ENCODE peak calls at places on chromosomes 12 and 14, in five cellular contexts. One of them, this sample, is unnamed.

GRCh38 chr14:96584199-96584906 is 82.2 kb downstream of the PAPOLA start:
- DNase-seq in left ventricle myocardium inferior: no peak
- DNase-seq in heart right ventricle: no peak
- DNase-seq in sigmoid colon: peak; percentile 61
- DNase-seq in mammary epithelial cell: peak; percentile 29
- DNase-seq in this sample: peak; percentile 4

GRCh38 chr14:33762462-33762861 is 188.4 kb downstream of the EGLN3 start:
- DNase-seq in mammary epithelial cell: no peak
- DNase-seq in sigmoid colon: no peak
- DNase-seq in heart right ventricle: no peak
- DNase-seq in left ventricle myocardium inferior: no peak
- DNase-seq in this sample: no peak

GRCh38 chr12:530871-531270 is 71.1 kb downstream of the B4GALNT3 start:
- DNase-seq in mammary epithelial cell: no peak
- DNase-seq in left ventricle myocardium inferior: no peak
- DNase-seq in heart right ventricle: no peak
- DNase-seq in sigmoid colon: no peak
- DNase-seq in this sample: no peak

GRCh38 chr14:94192534-94192933 is 18.4 kb downstream of the PPP4R4 start:
- DNase-seq in sigmoid colon: no peak
- DNase-seq in mammary epithelial cell: no peak
- DNase-seq in heart right ventricle: no peak
- DNase-seq in left ventricle myocardium inferior: no peak
- DNase-seq in this sample: no peak

GRCh38 chr12:75771023-75771422 is 259.6 kb upstream of the KRR1 start:
- DNase-seq in heart right ventricle: no peak
- DNase-seq in sigmoid colon: no peak
- DNase-seq in left ventricle myocardium inferior: no peak
- DNase-seq in mammary epithelial cell: no peak
- DNase-seq in this sample: no peak

GRCh38 chr14:38404100-38404541 is 148.2 kb upstream of the CLEC14A start:
- DNase-seq in heart right ventricle: no peak
- DNase-seq in mammary epithelial cell: no peak
- DNase-seq in left ventricle myocardium inferior: no peak
- DNase-seq in sigmoid colon: no peak
- DNase-seq in this sample: no peak

GRCh38 chr14:65267856-65268255 is 144.7 kb upstream of the FUT8 start:
- DNase-seq in mammary epithelial cell: no peak
- DNase-seq in sigmoid colon: no peak
- DNase-seq in left ventricle myocardium inferior: no peak
- DNase-seq in heart right ventricle: no peak
- DNase-seq in this sample: no peak

GRCh38 chr12:13342971-13343370 is 146.4 kb downstream of the EMP1 start:
- DNase-seq in left ventricle myocardium inferior: no peak
- DNase-seq in mammary epithelial cell: peak; percentile 66
- DNase-seq in sigmoid colon: no peak
- DNase-seq in heart right ventricle: no peak
- DNase-seq in this sample: no peak

GRCh38 chr14:101230161-101230850 is 326.8 kb upstream of the RTL1 start:
- DNase-seq in heart right ventricle: no peak
- DNase-seq in mammary epithelial cell: no peak
- DNase-seq in sigmoid colon: no peak
- DNase-seq in left ventricle myocardium inferior: no peak
- DNase-seq in this sample: no peak

GRCh38 chr14:75476274-75476995 is 45.8 kb upstream of the BATF start:
- DNase-seq in heart right ventricle: no peak
- DNase-seq in sigmoid colon: peak; percentile 85
- DNase-seq in left ventricle myocardium inferior: no peak
- DNase-seq in mammary epithelial cell: no peak
- DNase-seq in this sample: no peak

GRCh38 chr12:34107781-34108404 is 85.6 kb downstream of the ALG10 start:
- DNase-seq in mammary epithelial cell: no peak
- DNase-seq in heart right ventricle: no peak
- DNase-seq in left ventricle myocardium inferior: no peak
- DNase-seq in sigmoid colon: no peak
- DNase-seq in this sample: no peak

GRCh38 chr12:18750087-18750486 is 12.2 kb downstream of the CAPZA3 start:
- DNase-seq in mammary epithelial cell: no peak
- DNase-seq in left ventricle myocardium inferior: no peak
- DNase-seq in sigmoid colon: no peak
- DNase-seq in heart right ventricle: no peak
- DNase-seq in this sample: no peak

GRCh38 chr12:98385636-98386035 is 129.8 kb upstream of the TMPO start:
- DNase-seq in mammary epithelial cell: no peak
- DNase-seq in sigmoid colon: no peak
- DNase-seq in heart right ventricle: no peak
- DNase-seq in left ventricle myocardium inferior: no peak
- DNase-seq in this sample: no peak

GRCh38 chr14:102055181-102055901 is 31.5 kb downstream of the HSP90AA1 start:
- DNase-seq in left ventricle myocardium inferior: no peak
- DNase-seq in heart right ventricle: no peak
- DNase-seq in sigmoid colon: no peak
- DNase-seq in mammary epithelial cell: peak; percentile 67
- DNase-seq in this sample: no peak

GRCh38 chr12:108099085-108099484 is 30.0 kb upstream of the WSCD2 start:
- DNase-seq in sigmoid colon: no peak
- DNase-seq in heart right ventricle: no peak
- DNase-seq in left ventricle myocardium inferior: no peak
- DNase-seq in mammary epithelial cell: no peak
- DNase-seq in this sample: no peak

GRCh38 chr12:24895612-24896011 is 53.3 kb downstream of the BCAT1 start:
- DNase-seq in sigmoid colon: no peak
- DNase-seq in left ventricle myocardium inferior: no peak
- DNase-seq in heart right ventricle: no peak
- DNase-seq in mammary epithelial cell: no peak
- DNase-seq in this sample: no peak

GRCh38 chr12:122813310-122813713 is 21.9 kb upstream of the HIP1R start:
- DNase-seq in heart right ventricle: no peak
- DNase-seq in left ventricle myocardium inferior: no peak
- DNase-seq in mammary epithelial cell: no peak
- DNase-seq in sigmoid colon: no peak
- DNase-seq in this sample: no peak

GRCh38 chr12:12717586-12718381 is 616 bp downstream of the CDKN1B start:
- DNase-seq in left ventricle myocardium inferior: peak; percentile 27
- DNase-seq in mammary epithelial cell: peak; percentile 37
- DNase-seq in heart right ventricle: peak; percentile 33
- DNase-seq in sigmoid colon: peak; percentile 76
- DNase-seq in this sample: peak; percentile 19

GRCh38 chr12:74119811-74120362 is 417.7 kb upstream of the ATXN7L3B start:
- DNase-seq in sigmoid colon: no peak
- DNase-seq in mammary epithelial cell: peak; percentile 11
- DNase-seq in heart right ventricle: no peak
- DNase-seq in left ventricle myocardium inferior: no peak
- DNase-seq in this sample: no peak

GRCh38 chr14:78202178-78202577 is 32.0 kb downstream of the NRXN3 start:
- DNase-seq in left ventricle myocardium inferior: no peak
- DNase-seq in sigmoid colon: no peak
- DNase-seq in mammary epithelial cell: no peak
- DNase-seq in heart right ventricle: no peak
- DNase-seq in this sample: no peak

GRCh38 chr12:29673346-29673745 is 110.4 kb downstream of the TMTC1 start:
- DNase-seq in heart right ventricle: no peak
- DNase-seq in left ventricle myocardium inferior: no peak
- DNase-seq in mammary epithelial cell: peak; percentile 24
- DNase-seq in sigmoid colon: no peak
- DNase-seq in this sample: no peak

GRCh38 chr12:122190842-122191668 is 8.1 kb downstream of the LRRC43 start:
- DNase-seq in mammary epithelial cell: peak; percentile 43
- DNase-seq in heart right ventricle: peak; percentile 44
- DNase-seq in left ventricle myocardium inferior: peak; percentile 48
- DNase-seq in sigmoid colon: no peak
- DNase-seq in this sample: peak; percentile 43

GRCh38 chr12:131736807-131737484 is 26.1 kb downstream of the SFSWAP start:
- DNase-seq in heart right ventricle: no peak
- DNase-seq in left ventricle myocardium inferior: no peak
- DNase-seq in sigmoid colon: no peak
- DNase-seq in mammary epithelial cell: peak; percentile 94
- DNase-seq in this sample: peak; percentile 46

GRCh38 chr12:100995771-100996170 is 201.2 kb downstream of the ANO4 start:
- DNase-seq in left ventricle myocardium inferior: no peak
- DNase-seq in mammary epithelial cell: no peak
- DNase-seq in heart right ventricle: no peak
- DNase-seq in sigmoid colon: no peak
- DNase-seq in this sample: no peak

GRCh38 chr14:39376671-39377403 is 55.4 kb downstream of the FBXO33 start:
- DNase-seq in left ventricle myocardium inferior: no peak
- DNase-seq in sigmoid colon: no peak
- DNase-seq in heart right ventricle: no peak
- DNase-seq in mammary epithelial cell: no peak
- DNase-seq in this sample: no peak

GRCh38 chr12:38141239-38141638 is 175.3 kb upstream of the ALG10B start:
- DNase-seq in sigmoid colon: no peak
- DNase-seq in left ventricle myocardium inferior: no peak
- DNase-seq in mammary epithelial cell: no peak
- DNase-seq in heart right ventricle: no peak
- DNase-seq in this sample: no peak
- H3K9me3 ChIP-seq in sigmoid colon: no peaks in the 10 kb centered on the region
- H3K9me3 ChIP-seq in left ventricle myocardium inferior: peaks cover 4% of the 10 kb centered on the region
- H3K9me3 ChIP-seq in mammary epithelial cell: peaks cover 4% of the 10 kb centered on the region
- H3K9me3 ChIP-seq in heart right ventricle: peaks cover under 1% of the 10 kb centered on the region
- H3K9me3 ChIP-seq in this sample: no peaks in the 10 kb centered on the region

GRCh38 chr14:24911324-24912095 is 138.4 kb downstream of the STXBP6 start:
- DNase-seq in heart right ventricle: no peak
- DNase-seq in sigmoid colon: no peak
- DNase-seq in left ventricle myocardium inferior: no peak
- DNase-seq in mammary epithelial cell: peak; percentile 55
- DNase-seq in this sample: peak; percentile 3
- H3K4me3 ChIP-seq in heart right ventricle: peak overlapping the region; percentile 6
- H3K4me3 ChIP-seq in sigmoid colon: peak overlapping the region; percentile 9
- H3K4me3 ChIP-seq in left ventricle myocardium inferior: peak overlapping the region; percentile 14
- H3K4me3 ChIP-seq in mammary epithelial cell: no peak overlapping the region
- H3K4me3 ChIP-seq in this sample: no peak overlapping the region

GRCh38 chr12:118259079-118259478 is 113.6 kb downstream of the TAOK3 start:
- DNase-seq in heart right ventricle: no peak
- DNase-seq in left ventricle myocardium inferior: no peak
- DNase-seq in sigmoid colon: no peak
- DNase-seq in mammary epithelial cell: no peak
- DNase-seq in this sample: peak; percentile 3

GRCh38 chr12:118256352-118256751 is 116.4 kb downstream of the TAOK3 start:
- DNase-seq in heart right ventricle: no peak
- DNase-seq in left ventricle myocardium inferior: no peak
- DNase-seq in sigmoid colon: no peak
- DNase-seq in mammary epithelial cell: no peak
- DNase-seq in this sample: no peak
- H3K36me3 ChIP-seq in heart right ventricle: peaks cover 13% of the 10 kb centered on the region
- H3K36me3 ChIP-seq in left ventricle myocardium inferior: peaks cover 27% of the 10 kb centered on the region
- H3K36me3 ChIP-seq in sigmoid colon: peaks cover 6% of the 10 kb centered on the region
- H3K36me3 ChIP-seq in mammary epithelial cell: peaks cover 2% of the 10 kb centered on the region
- H3K36me3 ChIP-seq in this sample: no peaks in the 10 kb centered on the region

GRCh38 chr14:25696176-25696575 is 646.2 kb upstream of the STXBP6 start:
- DNase-seq in heart right ventricle: no peak
- DNase-seq in left ventricle myocardium inferior: no peak
- DNase-seq in sigmoid colon: no peak
- DNase-seq in mammary epithelial cell: no peak
- DNase-seq in this sample: no peak

GRCh38 chr14:25698111-25698510 is 648.2 kb upstream of the STXBP6 start:
- DNase-seq in left ventricle myocardium inferior: no peak
- DNase-seq in mammary epithelial cell: no peak
- DNase-seq in heart right ventricle: no peak
- DNase-seq in sigmoid colon: no peak
- DNase-seq in this sample: no peak
- H3K9me3 ChIP-seq in left ventricle myocardium inferior: no peaks in the 10 kb centered on the region
- H3K9me3 ChIP-seq in mammary epithelial cell: peaks cover 27% of the 10 kb centered on the region
- H3K9me3 ChIP-seq in heart right ventricle: no peaks in the 10 kb centered on the region
- H3K9me3 ChIP-seq in sigmoid colon: no peaks in the 10 kb centered on the region
- H3K9me3 ChIP-seq in this sample: no peaks in the 10 kb centered on the region

GRCh38 chr12:55001198-55001827 is 16.8 kb upstream of the TESPA1 start:
- DNase-seq in mammary epithelial cell: no peak
- DNase-seq in left ventricle myocardium inferior: no peak
- DNase-seq in heart right ventricle: no peak
- DNase-seq in sigmoid colon: no peak
- DNase-seq in this sample: no peak

GRCh38 chr12:54997914-54998507 is 13.4 kb upstream of the TESPA1 start:
- DNase-seq in sigmoid colon: no peak
- DNase-seq in mammary epithelial cell: no peak
- DNase-seq in heart right ventricle: no peak
- DNase-seq in left ventricle myocardium inferior: no peak
- DNase-seq in this sample: no peak

GRCh38 chr12:54998958-54999510 is 14.5 kb upstream of the TESPA1 start:
- DNase-seq in mammary epithelial cell: no peak
- DNase-seq in heart right ventricle: no peak
- DNase-seq in left ventricle myocardium inferior: no peak
- DNase-seq in sigmoid colon: no peak
- DNase-seq in this sample: no peak

GRCh38 chr12:55002355-55002754 is 17.4 kb upstream of the NEUROD4 start:
- DNase-seq in sigmoid colon: no peak
- DNase-seq in left ventricle myocardium inferior: no peak
- DNase-seq in heart right ventricle: no peak
- DNase-seq in mammary epithelial cell: no peak
- DNase-seq in this sample: no peak
- H3K4me3 ChIP-seq in sigmoid colon: no peak overlapping the region
- H3K4me3 ChIP-seq in left ventricle myocardium inferior: no peak overlapping the region
- H3K4me3 ChIP-seq in heart right ventricle: no peak overlapping the region
- H3K4me3 ChIP-seq in mammary epithelial cell: no peak overlapping the region
- H3K4me3 ChIP-seq in this sample: no peak overlapping the region

DNA sequence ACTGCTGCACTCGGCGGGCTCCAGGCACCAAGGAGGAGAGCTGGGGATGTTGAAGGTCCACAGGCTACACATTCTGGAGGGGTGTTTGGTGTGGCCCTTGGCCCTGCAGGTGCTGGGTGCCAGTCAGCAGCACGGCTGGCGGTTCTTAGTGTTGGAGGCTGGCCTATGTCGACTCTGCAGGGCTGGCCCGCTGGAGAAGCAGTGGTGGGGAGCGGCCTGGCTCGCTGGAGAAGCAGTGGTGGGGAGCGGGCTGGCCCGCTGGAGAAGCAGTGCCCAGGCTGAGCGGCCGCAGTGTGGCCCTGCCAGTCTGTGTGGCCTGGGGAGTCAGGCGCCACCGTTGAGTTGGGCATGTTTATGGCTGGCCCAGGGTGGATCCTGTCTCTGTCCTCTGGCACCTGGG is 27.3 kb downstream of the MTA1 start:
- DNase-seq in heart right ventricle: no peak
- DNase-seq in sigmoid colon: no peak
- DNase-seq in left ventricle myocardium inferior: no peak
- DNase-seq in mammary epithelial cell: no peak
- DNase-seq in this sample: no peak
- H3K36me3 ChIP-seq in heart right ventricle: peaks cover 36% of the 10 kb centered on the region
- H3K36me3 ChIP-seq in sigmoid colon: peaks cover 13% of the 10 kb centered on the region
- H3K36me3 ChIP-seq in left ventricle myocardium inferior: peaks cover 31% of the 10 kb centered on the region
- H3K36me3 ChIP-seq in mammary epithelial cell: peaks cover 2% of the 10 kb centered on the region
- H3K36me3 ChIP-seq in this sample: peaks cover under 1% of the 10 kb centered on the region